ENCODE peak calls at places on chromosomes 5 and 9, in five cellular contexts. J, B, T, W and Y are unnamed samples.

GRCh38 chr9:129765764-129766317 is 13.0 kb upstream of the PTGES start:
- DNase-seq in J (no peak), B (no peak), T (no peak), W (no peak), Y (no peak)

GRCh38 chr5:92353107-92354030 is 970.3 kb upstream of the ARRDC3 start:
- DNase-seq in J (no peak), B (no peak), T (no peak), W (peak; percentile 64), Y (no peak)

GRCh38 chr9:5513966-5514365 is 3.6 kb downstream of the PDCD1LG2 start:
- DNase-seq in J (no peak), B (no peak), T (no peak), W (no peak), Y (no peak)

GRCh38 chr5:37552770-37553719 is 173.9 kb downstream of the WDR70 start:
- DNase-seq in J (no peak), B (no peak), T (no peak), W (peak; percentile 29), Y (no peak)

GRCh38 chr5:34660444-34660843 is 4.3 kb downstream of the RAI14 start:
- DNase-seq in J (no peak), B (peak; percentile 54), T (no peak), W (peak; percentile 98), Y (no peak)

GRCh38 chr5:20034717-20035116 is 46.7 kb upstream of the CDH18 start:
- DNase-seq in J (no peak), B (no peak), T (no peak), W (no peak), Y (no peak)

GRCh38 chr5:148909766-148910165 is 83.4 kb downstream of the ADRB2 start:
- DNase-seq in J (no peak), B (peak; percentile 81), T (no peak), W (peak; percentile 16), Y (no peak)

GRCh38 chr9:135468866-135469521 is 10.6 kb upstream of the PPP1R26 start:
- DNase-seq in J (no peak), B (peak; percentile 17), T (no peak), W (peak; percentile 34), Y (no peak)

GRCh38 chr5:150000990-150001659 is 586 bp downstream of the HMGXB3 start:
- DNase-seq in J (no peak), B (peak; percentile 62), T (no peak), W (peak; percentile 42), Y (peak; percentile 76)

GRCh38 chr9:133821606-133822438 is 83.7 kb upstream of the SARDH start:
- DNase-seq in J (no peak), B (no peak), T (no peak), W (no peak), Y (no peak)

GRCh38 chr5:103120607-103121200 is 603 bp downstream of the PPIP5K2 start:
- DNase-seq in J (no peak), B (peak; percentile 17), T (no peak), W (peak; percentile 31), Y (no peak)

GRCh38 chr5:143355710-143356109 is 47.8 kb downstream of the NR3C1 start:
- DNase-seq in J (no peak), B (peak; percentile 98), T (no peak), W (peak; percentile 95), Y (no peak)

GRCh38 chr9:629136-629535 is 212.4 kb upstream of the DMRT1 start:
- DNase-seq in J (no peak), B (no peak), T (no peak), W (no peak), Y (no peak)

GRCh38 chr9:121816845-121817450 is 165.5 kb downstream of the DAB2IP start:
- DNase-seq in J (no peak), B (no peak), T (no peak), W (no peak), Y (no peak)

GRCh38 chr9:93587651-93588347 is 11.4 kb downstream of the PHF2 start:
- DNase-seq in J (no peak), B (no peak), T (no peak), W (no peak), Y (no peak)

GRCh38 chr5:6432206-6432605 is 16.5 kb upstream of the UBE2QL1 start:
- DNase-seq in J (no peak), B (no peak), T (no peak), W (no peak), Y (no peak)

GRCh38 chr5:66653380-66653779 is 57.2 kb downstream of the MAST4 start:
- DNase-seq in J (no peak), B (peak; percentile 87), T (no peak), W (peak; percentile 71), Y (no peak)

GRCh38 chr9:98732801-98733200 is 24.1 kb upstream of the GABBR2 start:
- DNase-seq in J (no peak), B (peak; percentile 84), T (no peak), W (no peak), Y (no peak)

GRCh38 chr5:52727001-52727400 is 60.7 kb upstream of the ITGA1 start:
- DNase-seq in J (no peak), B (peak; percentile 8), T (no peak), W (peak; percentile 34), Y (no peak)

GRCh38 chr9:3035594-3036389 is 191.9 kb upstream of the PUM3 start:
- DNase-seq in J (peak; percentile 31), B (no peak), T (no peak), W (no peak), Y (no peak)

GRCh38 chr5:71865202-71865601 is 146.1 kb downstream of the CARTPT start:
- DNase-seq in J (peak; percentile 65), B (peak; percentile 77), T (no peak), W (peak; percentile 16), Y (no peak)

GRCh38 chr9:77731008-77731698 is 83.0 kb upstream of the GNA14 start:
- DNase-seq in J (no peak), B (no peak), T (no peak), W (no peak), Y (no peak)

GRCh38 chr5:75463726-75464125 is 47.7 kb downstream of the CERT1 start:
- DNase-seq in J (no peak), B (peak; percentile 75), T (no peak), W (no peak), Y (no peak)

GRCh38 chr9:133956520-133957076 is 35.5 kb downstream of the VAV2 start:
- DNase-seq in J (no peak), B (no peak), T (no peak), W (no peak), Y (peak; percentile 55)

GRCh38 chr5:122999947-123000563 is 36.5 kb downstream of the PPIC start:
- DNase-seq in J (no peak), B (peak; percentile 58), T (no peak), W (peak; percentile 2), Y (peak; percentile 45)

GRCh38 chr9:73701415-73702057 is 549.9 kb downstream of the ANXA1 start:
- DNase-seq in J (no peak), B (no peak), T (no peak), W (no peak), Y (no peak)

GRCh38 chr5:171155621-171156020 is 153.4 kb upstream of the TLX3 start:
- DNase-seq in J (no peak), B (peak; percentile 39), T (no peak), W (no peak), Y (no peak)

GRCh38 chr5:177317959-177318377 is 6.3 kb upstream of the MXD3 start:
- DNase-seq in J (peak; percentile 21), B (peak; percentile 82), T (no peak), W (peak; percentile 70), Y (peak; percentile 77)

GRCh38 chr5:95937607-95938152 is 24.0 kb downstream of the ELL2 start:
- DNase-seq in J (no peak), B (no peak), T (no peak), W (no peak), Y (no peak)

GRCh38 chr9:104780796-104781395 is 17.0 kb downstream of the NIPSNAP3B start:
- DNase-seq in J (no peak), B (peak; percentile 65), T (no peak), W (peak; percentile 67), Y (no peak)

GRCh38 chr9:133087429-133088145 is 25.8 kb downstream of the CEL start:
- DNase-seq in J (no peak), B (no peak), T (no peak), W (no peak), Y (no peak)